ENCODE peak calls at places on chromosomes 4 and X, in four cellular contexts. K, W, M and E are unnamed samples.

GRCh38 chrX:153460826-153461225 is 9.6 kb downstream of the HAUS7 start:
- DNase-seq in K (peak; percentile 58), W (peak; percentile 71), M (peak; percentile 56), E (peak; percentile 94)

GRCh38 chrX:12741416-12741815 is 49.8 kb upstream of the PRPS2 start:
- DNase-seq in K (no peak), W (no peak), M (no peak), E (peak; percentile 19)

GRCh38 chr4:2256156-2256731 is 5.7 kb downstream of the MXD4 start:
- DNase-seq in K (no peak), W (no peak), M (no peak), E (peak; percentile 77)

GRCh38 chr4:545612-546011 is 30.5 kb downstream of the TMEM271 start:
- DNase-seq in K (no peak), W (no peak), M (no peak), E (no peak)

GRCh38 chr4:88938138-88938537 is 118.8 kb downstream of the FAM13A start:
- DNase-seq in K (peak; percentile 97), W (no peak), M (peak; percentile 94), E (peak; percentile 58)

GRCh38 chr4:45741897-45742296 is 382.0 kb downstream of the GABRG1 start:
- DNase-seq in K (no peak), W (no peak), M (no peak), E (no peak)

GRCh38 chr4:83389037-83389755 is 54.5 kb upstream of the HPSE start:
- DNase-seq in K (peak; percentile 24), W (no peak), M (peak; percentile 67), E (no peak)

GRCh38 chr4:86595426-86595805 is 1.3 kb downstream of the PTPN13 start:
- DNase-seq in K (peak; percentile 52), W (no peak), M (peak; percentile 78), E (peak; percentile 53)

GRCh38 chr4:155569960-155570515 is 96.6 kb upstream of the GUCY1A1 start:
- DNase-seq in K (peak; percentile 22), W (no peak), M (peak; percentile 84), E (peak; percentile 25)

GRCh38 chrX:8341814-8342590 is 122.6 kb upstream of the VCX3B start:
- DNase-seq in K (no peak), W (no peak), M (no peak), E (no peak)

GRCh38 chr4:165556383-165556782 is 177.6 kb downstream of the CPE start:
- DNase-seq in K (peak; percentile 25), W (no peak), M (no peak), E (no peak)

GRCh38 chr4:88283661-88284377 is 542 bp downstream of the PPM1K start:
- DNase-seq in K (no peak), W (peak; percentile 25), M (peak; percentile 83), E (peak; percentile 87)